ENCODE peak calls at places on chromosome 9, in seven cellular contexts. A is body of pancreas; Z is tibial nerve; Y is lower lobe of right lung; U is CD8-positive, alpha-beta T cell; W is stomach; L is mammary epithelial cell. J is an unnamed sample.

GRCh38 chr9:10009401-10009800 is 603.4 kb downstream of the PTPRD start:
- DNase-seq in A (no peak), Z (no peak), Y (no peak), U (no peak), W (no peak), L (no peak), J (no peak)

GRCh38 chr9:4299006-4299795 is 667 bp downstream of the GLIS3 start:
- DNase-seq in A (peak; percentile 29), Z (peak; percentile 18), Y (peak; percentile 66), U (no peak), W (peak; percentile 29), L (peak; percentile 61), J (no peak)

GRCh38 chr9:13128266-13128825 is 151.1 kb downstream of the MPDZ start:
- DNase-seq in A (no peak), Z (no peak), Y (no peak), U (no peak), W (no peak), L (no peak), J (no peak)

GRCh38 chr9:137087409-137087925 is 682 bp downstream of the MAN1B1 start:
- DNase-seq in A (no peak), Z (no peak), Y (no peak), U (no peak), W (no peak), L (no peak), J (no peak)

GRCh38 chr9:113614843-113615648 is 151.5 kb downstream of the RGS3 start:
- DNase-seq in A (peak; percentile 24), Z (peak; percentile 45), Y (no peak), U (no peak), W (no peak), L (no peak), J (peak; percentile 66)

GRCh38 chr9:136567651-136568287 is 21.9 kb upstream of the NOTCH1 start:
- DNase-seq in A (peak; percentile 57), Z (no peak), Y (no peak), U (no peak), W (peak; percentile 61), L (peak; percentile 65), J (no peak)

GRCh38 chr9:134463293-134463692 is 137.0 kb downstream of the RXRA start:
- DNase-seq in A (no peak), Z (no peak), Y (no peak), U (no peak), W (no peak), L (no peak), J (no peak)

GRCh38 chr9:82271099-82271498 is 282.5 kb downstream of the SPATA31D1 start:
- DNase-seq in A (no peak), Z (no peak), Y (no peak), U (no peak), W (no peak), L (peak; percentile 55), J (peak; percentile 81)

GRCh38 chr9:91162784-91163440 is 198.8 kb downstream of the AUH start:
- DNase-seq in A (no peak), Z (no peak), Y (peak; percentile 84), U (no peak), W (peak; percentile 50), L (no peak), J (no peak)

GRCh38 chr9:121620777-121621437 is 30.5 kb upstream of the DAB2IP start:
- DNase-seq in A (no peak), Z (no peak), Y (no peak), U (no peak), W (no peak), L (no peak), J (no peak)

GRCh38 chr9:137156567-137157375 is 13.1 kb downstream of the LRRC26 start:
- DNase-seq in A (no peak), Z (no peak), Y (peak; percentile 65), U (peak; percentile 39), W (peak; percentile 46), L (no peak), J (no peak)

GRCh38 chr9:14417230-14417629 is 103.3 kb upstream of the NFIB start:
- DNase-seq in A (no peak), Z (no peak), Y (no peak), U (no peak), W (no peak), L (peak; percentile 33), J (no peak)

GRCh38 chr9:407255-407654 is 192.6 kb downstream of the DOCK8 start:
- DNase-seq in A (no peak), Z (no peak), Y (no peak), U (no peak), W (no peak), L (no peak), J (no peak)

GRCh38 chr9:4220361-4220760 is 79.5 kb downstream of the GLIS3 start:
- DNase-seq in A (no peak), Z (no peak), Y (no peak), U (no peak), W (no peak), L (no peak), J (no peak)

GRCh38 chr9:112061152-112061740 is 113.9 kb downstream of the SUSD1 start:
- DNase-seq in A (no peak), Z (no peak), Y (peak; percentile 69), U (no peak), W (peak; percentile 55), L (peak; percentile 97), J (peak; percentile 87)

GRCh38 chr9:70013598-70014196 is 30.0 kb upstream of the MAMDC2 start:
- DNase-seq in A (no peak), Z (no peak), Y (no peak), U (no peak), W (no peak), L (peak; percentile 76), J (peak; percentile 28)

GRCh38 chr9:22257026-22257425 is 189.6 kb upstream of the DMRTA1 start:
- DNase-seq in A (no peak), Z (no peak), Y (no peak), U (no peak), W (no peak), L (peak; percentile 98), J (no peak)

GRCh38 chr9:97502984-97503861 is 1.8 kb downstream of the TMOD1 start:
- DNase-seq in A (no peak), Z (no peak), Y (no peak), U (no peak), W (no peak), L (no peak), J (no peak)

GRCh38 chr9:22010881-22011625 is 1.9 kb upstream of the CDKN2B start:
- DNase-seq in A (no peak), Z (no peak), Y (no peak), U (no peak), W (no peak), L (no peak), J (no peak)

GRCh38 chr9:31807574-31808256 is 576.7 kb upstream of the ACO1 start:
- DNase-seq in A (no peak), Z (no peak), Y (peak; percentile 28), U (no peak), W (no peak), L (no peak), J (no peak)

GRCh38 chr9:134064711-134065110 is 3.1 kb downstream of the BRD3 start:
- DNase-seq in A (peak; percentile 13), Z (no peak), Y (no peak), U (no peak), W (peak; percentile 25), L (no peak), J (no peak)

GRCh38 chr9:112537561-112537960 is 50.9 kb downstream of the KIAA1958 start:
- DNase-seq in A (no peak), Z (no peak), Y (no peak), U (no peak), W (no peak), L (no peak), J (no peak)

GRCh38 chr9:114367823-114368609 is 19.8 kb downstream of the AKNA start:
- DNase-seq in A (no peak), Z (no peak), Y (no peak), U (no peak), W (no peak), L (no peak), J (no peak)

GRCh38 chr9:134919316-134919715 is 1.6 kb upstream of the FCN1 start:
- DNase-seq in A (no peak), Z (no peak), Y (no peak), U (no peak), W (no peak), L (no peak), J (no peak)

GRCh38 chr9:117487555-117488175 is 72.8 kb upstream of the ASTN2 start:
- DNase-seq in A (peak; percentile 77), Z (peak; percentile 40), Y (peak; percentile 73), U (peak; percentile 8), W (peak; percentile 81), L (peak; percentile 65), J (no peak)

DNA sequence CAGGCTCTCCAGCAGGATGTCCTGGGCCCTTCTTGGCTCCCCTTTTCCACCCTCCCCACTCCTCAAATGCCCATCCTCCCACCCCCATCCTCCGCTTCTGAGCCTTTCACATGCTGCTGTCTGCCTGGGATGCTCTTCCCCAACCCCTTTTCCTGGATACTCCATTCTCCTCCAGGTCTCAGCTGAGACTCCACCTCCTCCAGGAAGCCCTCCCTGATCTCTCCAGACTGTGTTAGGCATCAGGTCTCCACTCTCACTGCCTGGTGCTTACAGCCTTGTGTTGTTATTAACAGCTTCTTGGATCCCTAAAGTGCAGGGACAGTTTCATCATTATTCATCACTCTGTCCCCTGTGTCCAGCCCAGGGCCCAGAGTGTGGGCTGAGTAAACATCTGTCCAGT is 14.8 kb upstream of the LAMC3 start:
- DNase-seq in A (no peak), Z (no peak), Y (no peak), U (no peak), W (no peak), L (no peak), J (no peak)
- H3K27me3 ChIP-seq in A (no peaks in the 10 kb centered on the region), Z (peaks cover 77% of the 10 kb centered on the region), Y (peaks cover 41% of the 10 kb centered on the region), U (no peaks in the 10 kb centered on the region), W (no peaks in the 10 kb centered on the region), L (no peaks in the 10 kb centered on the region), J (peaks cover 5% of the 10 kb centered on the region)

DNA sequence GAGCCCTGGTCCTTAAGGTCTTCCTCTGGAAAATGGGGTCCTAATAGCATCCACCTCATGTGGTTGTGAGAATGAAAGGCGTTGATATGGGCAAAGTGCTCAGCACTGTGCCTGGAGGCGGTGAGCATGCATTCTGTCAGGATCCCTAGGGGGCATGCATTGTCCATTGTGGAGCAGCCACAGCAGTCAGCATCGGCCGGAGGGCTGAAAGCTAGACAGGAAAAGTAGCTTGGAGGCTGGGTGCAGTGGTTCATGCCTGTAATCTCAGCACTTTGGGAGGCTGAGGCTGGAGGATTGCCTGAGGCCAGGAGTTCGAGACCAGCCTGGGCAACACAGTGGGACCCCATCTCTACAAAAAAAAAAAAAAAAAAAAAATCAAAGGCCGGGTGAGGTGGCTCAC is 122.2 kb downstream of the LHX2 start:
- DNase-seq in A (peak; percentile 58), Z (peak; percentile 44), Y (peak; percentile 60), U (no peak), W (peak; percentile 57), L (no peak), J (no peak)
- TF ChIP-seq CTCF in A (peak; percentile 60), Z (peak; percentile 32), Y (peak; percentile 44), U (no peak), W (peak; percentile 37), L (no peak), J (peak; percentile 22)

GRCh38 chr9:16267336-16268036 is 603.0 kb downstream of the BNC2 start:
- DNase-seq in A (no peak), Z (no peak), Y (no peak), U (no peak), W (peak; percentile 51), L (no peak), J (no peak)
- H3K36me3 ChIP-seq in A (no peaks in the 10 kb centered on the region), Z (no peaks in the 10 kb centered on the region), Y (no peaks in the 10 kb centered on the region), U (no peaks in the 10 kb centered on the region), W (no peaks in the 10 kb centered on the region), L (no peaks in the 10 kb centered on the region), J (no peaks in the 10 kb centered on the region)

DNA sequence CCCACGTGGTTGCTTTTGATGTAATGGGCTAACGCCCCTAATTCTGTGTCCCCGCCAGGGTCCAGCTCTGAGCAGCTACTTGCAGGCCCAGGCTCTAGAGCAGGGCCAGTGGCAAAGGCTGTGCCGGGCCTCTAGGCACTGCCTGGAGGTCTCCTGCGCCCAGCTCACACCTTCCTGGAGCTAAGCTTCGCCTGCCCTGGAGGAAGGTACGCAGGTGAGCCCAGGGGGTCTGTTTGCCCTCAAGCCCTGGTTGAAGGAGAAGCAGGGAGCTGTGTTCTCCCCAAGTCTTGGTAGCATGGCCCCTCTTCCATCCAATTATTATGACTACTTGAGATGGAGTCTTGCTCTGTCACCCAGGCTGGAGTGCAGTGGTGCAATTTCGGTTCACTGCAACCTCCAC is 5.2 kb upstream of the LMX1B start:
- DNase-seq in A (no peak), Z (no peak), Y (no peak), U (no peak), W (no peak), L (no peak), J (no peak)
- H3K27me3 ChIP-seq in A (no peaks in the 10 kb centered on the region), Z (peaks cover 62% of the 10 kb centered on the region), Y (peaks cover 60% of the 10 kb centered on the region), U (peaks cover 24% of the 10 kb centered on the region), W (peaks cover 23% of the 10 kb centered on the region), L (no peaks in the 10 kb centered on the region), J (peaks cover 42% of the 10 kb centered on the region)

J was measured in BJ.